ENCODE peak calls at places on chromosomes 16 and 17, in six cellular contexts. One of them, this sample, is unnamed. For H3K4me1, the result is how much of the 10 kb centered on the place peaks cover.

GRCh38 chr17:80124351-80124981 is 22.5 kb downstream of the EIF4A3 start:
- DNase-seq in cardiac muscle cell: peak
- DNase-seq in suprapubic skin: peak
- DNase-seq in astrocyte: peak
- DNase-seq in tibial artery: no peak
- DNase-seq in right lobe of liver: no peak
- DNase-seq in this sample: no peak

GRCh38 chr17:35766903-35767510 is 6.3 kb downstream of the C17orf50 start:
- DNase-seq in right lobe of liver: no peak
- DNase-seq in astrocyte: no peak
- DNase-seq in cardiac muscle cell: peak
- DNase-seq in suprapubic skin: no peak
- DNase-seq in tibial artery: no peak
- DNase-seq in this sample: no peak

GRCh38 chr16:79217375-79218011 is 383.0 kb downstream of the MAF start:
- DNase-seq in cardiac muscle cell: no peak
- DNase-seq in astrocyte: no peak
- DNase-seq in right lobe of liver: no peak
- DNase-seq in suprapubic skin: no peak
- DNase-seq in tibial artery: no peak
- DNase-seq in this sample: no peak

GRCh38 chr17:47829870-47830269 is 1.5 kb downstream of the MRPL10 start:
- DNase-seq in cardiac muscle cell: no peak
- DNase-seq in suprapubic skin: no peak
- DNase-seq in right lobe of liver: no peak
- DNase-seq in astrocyte: no peak
- DNase-seq in tibial artery: no peak
- DNase-seq in this sample: no peak

GRCh38 chr16:58329147-58329546 is 34.3 kb upstream of the PRSS54 start:
- DNase-seq in right lobe of liver: no peak
- DNase-seq in suprapubic skin: no peak
- DNase-seq in tibial artery: no peak
- DNase-seq in astrocyte: peak
- DNase-seq in cardiac muscle cell: no peak
- DNase-seq in this sample: no peak

GRCh38 chr16:83994087-83994486 is 26.0 kb downstream of the NECAB2 start:
- DNase-seq in astrocyte: peak
- DNase-seq in right lobe of liver: no peak
- DNase-seq in tibial artery: no peak
- DNase-seq in suprapubic skin: no peak
- DNase-seq in cardiac muscle cell: no peak
- DNase-seq in this sample: peak

GRCh38 chr16:31502981-31503380 is 5.2 kb downstream of the RUSF1 start:
- DNase-seq in cardiac muscle cell: no peak
- DNase-seq in tibial artery: no peak
- DNase-seq in suprapubic skin: no peak
- DNase-seq in astrocyte: peak
- DNase-seq in right lobe of liver: no peak
- DNase-seq in this sample: no peak

GRCh38 chr16:14454391-14454790 is 175.7 kb downstream of the PARN start:
- DNase-seq in astrocyte: peak
- DNase-seq in tibial artery: no peak
- DNase-seq in suprapubic skin: no peak
- DNase-seq in cardiac muscle cell: no peak
- DNase-seq in right lobe of liver: no peak
- DNase-seq in this sample: no peak

GRCh38 chr17:80166446-80166845 is 3.4 kb upstream of the CARD14 start:
- DNase-seq in suprapubic skin: no peak
- DNase-seq in tibial artery: no peak
- DNase-seq in right lobe of liver: no peak
- DNase-seq in cardiac muscle cell: no peak
- DNase-seq in astrocyte: no peak
- DNase-seq in this sample: no peak

GRCh38 chr16:3645504-3646347 is 8.8 kb upstream of the DNASE1 start:
- DNase-seq in astrocyte: peak
- DNase-seq in tibial artery: peak
- DNase-seq in suprapubic skin: peak
- DNase-seq in cardiac muscle cell: peak
- DNase-seq in right lobe of liver: no peak
- DNase-seq in this sample: no peak

GRCh38 chr17:17880577-17881196 is 43.9 kb upstream of the SREBF1 start:
- DNase-seq in tibial artery: no peak
- DNase-seq in right lobe of liver: no peak
- DNase-seq in astrocyte: no peak
- DNase-seq in cardiac muscle cell: no peak
- DNase-seq in suprapubic skin: no peak
- DNase-seq in this sample: no peak
- H3K4me1 ChIP-seq in tibial artery: under half
- H3K4me1 ChIP-seq in right lobe of liver: under half
- H3K4me1 ChIP-seq in astrocyte: under half
- H3K4me1 ChIP-seq in cardiac muscle cell: under half
- H3K4me1 ChIP-seq in suprapubic skin: under half
- H3K4me1 ChIP-seq in this sample: under half

DNA sequence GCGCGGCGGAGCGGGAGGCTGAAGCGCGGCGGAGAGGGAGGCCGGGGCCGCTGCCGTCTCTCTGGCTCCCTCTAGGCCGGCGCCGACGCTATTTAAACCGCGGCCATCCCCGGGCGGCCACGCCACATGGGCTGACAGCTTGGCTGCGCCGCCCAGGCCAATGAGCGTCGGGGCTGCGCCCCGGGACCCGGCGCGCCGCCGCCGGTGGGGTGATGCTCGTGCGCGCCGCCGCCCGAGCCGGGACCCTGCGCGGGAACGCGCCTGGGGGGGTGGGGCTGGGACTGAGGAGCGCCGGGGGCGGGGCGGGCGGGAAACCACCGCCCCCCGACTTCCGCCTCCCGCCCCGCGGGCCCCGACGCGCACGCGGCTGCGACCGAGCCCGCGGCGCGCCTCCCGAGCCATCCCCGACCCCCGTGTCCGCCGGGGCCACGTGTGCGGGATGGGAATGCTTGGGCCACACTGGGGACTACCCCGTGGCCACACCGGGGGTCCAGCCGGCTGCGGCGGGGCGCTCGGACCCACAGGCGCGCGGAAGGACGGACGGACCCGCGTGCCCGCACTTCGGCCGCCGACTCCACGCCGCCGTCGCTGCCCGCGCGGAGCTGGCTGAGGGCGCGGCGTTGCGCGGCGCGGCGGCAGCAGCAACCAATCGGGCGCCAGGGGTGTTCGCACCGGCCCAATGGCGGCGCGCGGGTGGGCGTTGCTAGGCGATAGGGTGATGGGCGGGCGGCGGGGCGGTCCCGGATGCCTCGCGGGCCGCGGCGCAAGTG is at the start of gene FASN:
- DNase-seq in right lobe of liver: peak
- DNase-seq in astrocyte: peak
- DNase-seq in suprapubic skin: peak
- DNase-seq in cardiac muscle cell: peak
- DNase-seq in tibial artery: peak
- DNase-seq in this sample: peak
- H3K4me1 ChIP-seq in right lobe of liver: half or more
- H3K4me1 ChIP-seq in astrocyte: under half
- H3K4me1 ChIP-seq in suprapubic skin: half or more
- H3K4me1 ChIP-seq in cardiac muscle cell: under half
- H3K4me1 ChIP-seq in tibial artery: under half
- H3K4me1 ChIP-seq in this sample: half or more

GRCh38 chr17:41681776-41682175 is 6.9 kb upstream of the EIF1 start:
- DNase-seq in astrocyte: no peak
- DNase-seq in suprapubic skin: no peak
- DNase-seq in cardiac muscle cell: no peak
- DNase-seq in right lobe of liver: no peak
- DNase-seq in tibial artery: no peak
- DNase-seq in this sample: no peak
- H3K4me1 ChIP-seq in astrocyte: under half
- H3K4me1 ChIP-seq in suprapubic skin: under half
- H3K4me1 ChIP-seq in cardiac muscle cell: under half
- H3K4me1 ChIP-seq in right lobe of liver: under half
- H3K4me1 ChIP-seq in tibial artery: under half
- H3K4me1 ChIP-seq in this sample: under half

DNA sequence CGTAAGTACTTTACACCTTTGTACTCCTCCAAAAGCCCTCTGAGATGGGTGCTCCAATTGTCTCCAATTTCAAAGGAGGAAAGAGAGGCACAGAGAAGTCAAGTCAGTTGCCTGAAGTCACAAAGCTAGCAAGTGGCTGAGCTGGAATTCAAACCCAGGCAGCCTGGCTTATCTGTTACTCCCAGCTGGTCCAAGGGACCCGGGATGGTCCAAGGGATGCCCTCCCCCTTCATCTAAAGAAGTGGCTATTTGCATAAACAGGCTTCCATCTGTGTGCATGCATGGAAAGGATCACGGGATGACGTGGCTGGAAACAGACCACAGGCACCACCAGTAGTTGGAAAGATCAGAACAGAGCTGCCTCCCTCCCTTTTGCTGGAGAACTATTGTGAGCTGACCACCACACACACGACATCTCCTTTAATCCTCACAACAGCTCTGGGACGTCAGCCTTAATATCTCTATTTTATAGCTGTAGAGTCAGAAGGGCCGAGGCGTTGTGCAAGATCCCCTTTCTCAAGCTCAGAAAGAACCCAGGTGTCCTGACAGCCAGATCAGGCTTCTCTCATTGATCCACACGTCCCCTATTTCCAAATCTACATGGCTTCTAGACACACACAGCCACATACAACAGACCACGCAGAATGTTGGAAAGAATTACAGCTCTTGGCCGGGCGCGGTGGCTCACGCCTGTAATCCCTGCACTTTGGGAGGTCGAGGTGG is 10.9 kb upstream of the COL1A1 start:
- DNase-seq in right lobe of liver: no peak
- DNase-seq in cardiac muscle cell: no peak
- DNase-seq in astrocyte: peak
- DNase-seq in tibial artery: no peak
- DNase-seq in suprapubic skin: no peak
- DNase-seq in this sample: no peak
- H3K4me1 ChIP-seq in right lobe of liver: under half
- H3K4me1 ChIP-seq in cardiac muscle cell: under half
- H3K4me1 ChIP-seq in astrocyte: half or more
- H3K4me1 ChIP-seq in tibial artery: half or more
- H3K4me1 ChIP-seq in suprapubic skin: half or more
- H3K4me1 ChIP-seq in this sample: under half

GRCh38 chr17:68595986-68596385 is 5.2 kb downstream of the FAM20A start:
- DNase-seq in astrocyte: no peak
- DNase-seq in cardiac muscle cell: no peak
- DNase-seq in suprapubic skin: no peak
- DNase-seq in right lobe of liver: no peak
- DNase-seq in tibial artery: no peak
- DNase-seq in this sample: no peak
- H3K4me1 ChIP-seq in astrocyte: under half
- H3K4me1 ChIP-seq in cardiac muscle cell: under half
- H3K4me1 ChIP-seq in suprapubic skin: half or more
- H3K4me1 ChIP-seq in right lobe of liver: under half
- H3K4me1 ChIP-seq in tibial artery: under half
- H3K4me1 ChIP-seq in this sample: under half

GRCh38 chr17:56593741-56594527 is 435 bp downstream of the NOG start:
- DNase-seq in cardiac muscle cell: peak
- DNase-seq in right lobe of liver: peak
- DNase-seq in astrocyte: peak
- DNase-seq in tibial artery: peak
- DNase-seq in suprapubic skin: no peak
- DNase-seq in this sample: peak

GRCh38 chr17:56596741-56597494 is 3.4 kb downstream of the NOG start:
- DNase-seq in astrocyte: no peak
- DNase-seq in cardiac muscle cell: peak
- DNase-seq in right lobe of liver: no peak
- DNase-seq in tibial artery: no peak
- DNase-seq in suprapubic skin: no peak
- DNase-seq in this sample: no peak

GRCh38 chr17:56595831-56596740 is 2.6 kb downstream of the NOG start:
- DNase-seq in cardiac muscle cell: peak
- DNase-seq in tibial artery: no peak
- DNase-seq in astrocyte: no peak
- DNase-seq in suprapubic skin: no peak
- DNase-seq in right lobe of liver: peak
- DNase-seq in this sample: peak

GRCh38 chr17:56593073-56593740 is at the start of gene NOG:
- DNase-seq in astrocyte: peak
- DNase-seq in right lobe of liver: peak
- DNase-seq in tibial artery: peak
- DNase-seq in cardiac muscle cell: peak
- DNase-seq in suprapubic skin: no peak
- DNase-seq in this sample: peak

GRCh38 chr17:56594528-56595418 is 1.3 kb downstream of the NOG start:
- DNase-seq in suprapubic skin: no peak
- DNase-seq in tibial artery: no peak
- DNase-seq in cardiac muscle cell: peak
- DNase-seq in right lobe of liver: peak
- DNase-seq in astrocyte: no peak
- DNase-seq in this sample: peak
- H3K4me1 ChIP-seq in suprapubic skin: half or more
- H3K4me1 ChIP-seq in tibial artery: half or more
- H3K4me1 ChIP-seq in cardiac muscle cell: under half
- H3K4me1 ChIP-seq in right lobe of liver: under half
- H3K4me1 ChIP-seq in astrocyte: under half
- H3K4me1 ChIP-seq in this sample: under half

DNA sequence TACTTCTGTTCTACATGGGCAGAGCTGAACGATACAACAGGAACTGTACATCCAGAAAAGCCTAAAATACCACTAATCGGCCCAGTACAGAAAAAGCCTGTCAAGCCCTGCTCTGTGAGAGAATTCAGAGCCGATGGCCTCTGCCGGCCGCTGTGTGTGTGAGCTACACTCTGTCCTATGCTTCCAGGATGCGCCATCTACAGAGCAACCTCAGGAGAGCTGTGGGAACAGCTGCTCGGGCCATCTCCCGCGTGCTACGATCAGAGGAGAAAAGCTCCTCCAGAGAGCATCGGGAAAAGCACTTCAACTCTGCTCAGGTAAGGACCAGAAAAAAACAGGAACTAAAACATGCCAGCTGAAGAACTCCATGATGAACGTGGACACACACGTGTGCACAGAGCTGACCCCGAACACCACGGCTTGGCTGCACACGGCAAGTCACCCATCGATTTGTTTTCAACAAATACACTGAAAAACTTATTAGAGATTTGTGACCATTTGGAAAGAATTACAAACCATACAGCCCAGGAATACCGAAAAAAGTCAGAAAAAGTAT is 115.9 kb downstream of the ANKRD11 start:
- DNase-seq in astrocyte: no peak
- DNase-seq in cardiac muscle cell: peak
- DNase-seq in suprapubic skin: no peak
- DNase-seq in tibial artery: no peak
- DNase-seq in right lobe of liver: no peak
- DNase-seq in this sample: no peak
- H3K4me1 ChIP-seq in astrocyte: under half
- H3K4me1 ChIP-seq in cardiac muscle cell: under half
- H3K4me1 ChIP-seq in suprapubic skin: under half
- H3K4me1 ChIP-seq in tibial artery: half or more
- H3K4me1 ChIP-seq in right lobe of liver: under half
- H3K4me1 ChIP-seq in this sample: under half